ENCODE peak calls at places on chromosomes 3 and 15, in seven cellular contexts. One of them, this sample, is unnamed.

GRCh38 chr3:115217292-115217677 is 70.2 kb upstream of the ZBTB20 start:
- DNase-seq in CD8-positive, alpha-beta memory T cell: no peak
- DNase-seq in fibroblast of mammary gland: no peak
- DNase-seq in brain microvascular endothelial cell: no peak
- DNase-seq in cardiac fibroblast: no peak
- DNase-seq in lower lobe of right lung: no peak
- DNase-seq in cardiac muscle cell: no peak
- DNase-seq in this sample: no peak

GRCh38 chr15:92711457-92711831 is 55.9 kb upstream of the FAM174B start:
- DNase-seq in fibroblast of mammary gland: no peak
- DNase-seq in cardiac muscle cell: no peak
- DNase-seq in CD8-positive, alpha-beta memory T cell: no peak
- DNase-seq in lower lobe of right lung: no peak
- DNase-seq in cardiac fibroblast: no peak
- DNase-seq in brain microvascular endothelial cell: no peak
- DNase-seq in this sample: no peak

GRCh38 chr3:9947025-9947995 is 4.9 kb downstream of the PRRT3 start:
- DNase-seq in cardiac fibroblast: peak; percentile 79
- DNase-seq in brain microvascular endothelial cell: peak; percentile 38
- DNase-seq in cardiac muscle cell: peak; percentile 54
- DNase-seq in fibroblast of mammary gland: peak; percentile 71
- DNase-seq in CD8-positive, alpha-beta memory T cell: no peak
- DNase-seq in lower lobe of right lung: peak; percentile 86
- DNase-seq in this sample: peak; percentile 70

GRCh38 chr15:96340611-96341464 is 10.3 kb downstream of the NR2F2 start:
- DNase-seq in CD8-positive, alpha-beta memory T cell: no peak
- DNase-seq in lower lobe of right lung: peak; percentile 56
- DNase-seq in cardiac fibroblast: peak; percentile 73
- DNase-seq in cardiac muscle cell: peak; percentile 73
- DNase-seq in brain microvascular endothelial cell: peak; percentile 45
- DNase-seq in fibroblast of mammary gland: peak; percentile 73
- DNase-seq in this sample: peak; percentile 66

GRCh38 chr3:43919067-43919466 is 228.3 kb downstream of the ABHD5 start:
- DNase-seq in cardiac fibroblast: peak; percentile 6
- DNase-seq in CD8-positive, alpha-beta memory T cell: no peak
- DNase-seq in fibroblast of mammary gland: peak; percentile 53
- DNase-seq in brain microvascular endothelial cell: no peak
- DNase-seq in cardiac muscle cell: no peak
- DNase-seq in lower lobe of right lung: no peak
- DNase-seq in this sample: peak; percentile 22

GRCh38 chr3:45910892-45911291 is 24.5 kb downstream of the CCR9 start:
- DNase-seq in cardiac muscle cell: no peak
- DNase-seq in lower lobe of right lung: no peak
- DNase-seq in CD8-positive, alpha-beta memory T cell: no peak
- DNase-seq in cardiac fibroblast: no peak
- DNase-seq in brain microvascular endothelial cell: no peak
- DNase-seq in fibroblast of mammary gland: no peak
- DNase-seq in this sample: no peak

GRCh38 chr15:75309711-75310110 is 26.2 kb upstream of the COMMD4 start:
- DNase-seq in brain microvascular endothelial cell: peak; percentile 23
- DNase-seq in cardiac muscle cell: no peak
- DNase-seq in cardiac fibroblast: peak; percentile 10
- DNase-seq in fibroblast of mammary gland: peak; percentile 12
- DNase-seq in lower lobe of right lung: no peak
- DNase-seq in CD8-positive, alpha-beta memory T cell: no peak
- DNase-seq in this sample: peak; percentile 40

GRCh38 chr15:74616996-74617395 is 1.4 kb downstream of the CLK3 start:
- DNase-seq in lower lobe of right lung: no peak
- DNase-seq in fibroblast of mammary gland: no peak
- DNase-seq in cardiac fibroblast: no peak
- DNase-seq in brain microvascular endothelial cell: no peak
- DNase-seq in CD8-positive, alpha-beta memory T cell: no peak
- DNase-seq in cardiac muscle cell: no peak
- DNase-seq in this sample: no peak

GRCh38 chr3:138314751-138315150 is 14.9 kb downstream of the NME9 start:
- DNase-seq in fibroblast of mammary gland: no peak
- DNase-seq in cardiac muscle cell: no peak
- DNase-seq in cardiac fibroblast: peak; percentile 44
- DNase-seq in lower lobe of right lung: no peak
- DNase-seq in CD8-positive, alpha-beta memory T cell: no peak
- DNase-seq in brain microvascular endothelial cell: peak; percentile 13
- DNase-seq in this sample: peak; percentile 31

GRCh38 chr3:143036557-143036956 is 35.2 kb downstream of the U2SURP start:
- DNase-seq in cardiac fibroblast: no peak
- DNase-seq in CD8-positive, alpha-beta memory T cell: peak; percentile 1
- DNase-seq in fibroblast of mammary gland: no peak
- DNase-seq in cardiac muscle cell: no peak
- DNase-seq in brain microvascular endothelial cell: no peak
- DNase-seq in lower lobe of right lung: no peak
- DNase-seq in this sample: no peak

DNA sequence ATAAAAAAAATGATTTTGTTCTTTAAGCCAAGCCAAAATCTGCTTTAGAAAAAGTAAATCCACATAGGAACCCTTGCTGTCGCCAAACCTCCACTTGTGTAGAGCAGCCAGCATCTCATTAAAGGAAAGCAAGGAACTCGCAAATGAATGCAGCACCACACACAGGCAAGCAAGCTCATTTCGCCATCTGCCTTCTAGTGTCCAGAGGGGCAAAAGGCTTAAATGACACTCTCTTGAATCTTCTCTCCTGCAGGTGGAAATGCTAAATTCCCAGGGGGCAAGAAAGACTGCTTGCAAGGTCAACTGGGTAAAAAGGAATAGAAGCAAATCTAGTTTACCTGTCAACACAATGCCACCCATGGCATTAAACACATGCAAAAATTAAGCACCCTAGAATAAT is 2.4 kb downstream of the MB21D2 start:
- DNase-seq in CD8-positive, alpha-beta memory T cell: no peak
- DNase-seq in cardiac fibroblast: peak; percentile 70
- DNase-seq in brain microvascular endothelial cell: peak; percentile 53
- DNase-seq in lower lobe of right lung: no peak
- DNase-seq in fibroblast of mammary gland: peak; percentile 59
- DNase-seq in cardiac muscle cell: peak; percentile 41
- DNase-seq in this sample: peak; percentile 68
- H3K4me3 ChIP-seq in CD8-positive, alpha-beta memory T cell: no peak overlapping the region
- H3K4me3 ChIP-seq in cardiac fibroblast: no peak overlapping the region
- H3K4me3 ChIP-seq in brain microvascular endothelial cell: no peak overlapping the region
- H3K4me3 ChIP-seq in lower lobe of right lung: no peak overlapping the region
- H3K4me3 ChIP-seq in fibroblast of mammary gland: no peak overlapping the region
- H3K4me3 ChIP-seq in cardiac muscle cell: no peak overlapping the region
- H3K4me3 ChIP-seq in this sample: peak overlapping the region; percentile 94

DNA sequence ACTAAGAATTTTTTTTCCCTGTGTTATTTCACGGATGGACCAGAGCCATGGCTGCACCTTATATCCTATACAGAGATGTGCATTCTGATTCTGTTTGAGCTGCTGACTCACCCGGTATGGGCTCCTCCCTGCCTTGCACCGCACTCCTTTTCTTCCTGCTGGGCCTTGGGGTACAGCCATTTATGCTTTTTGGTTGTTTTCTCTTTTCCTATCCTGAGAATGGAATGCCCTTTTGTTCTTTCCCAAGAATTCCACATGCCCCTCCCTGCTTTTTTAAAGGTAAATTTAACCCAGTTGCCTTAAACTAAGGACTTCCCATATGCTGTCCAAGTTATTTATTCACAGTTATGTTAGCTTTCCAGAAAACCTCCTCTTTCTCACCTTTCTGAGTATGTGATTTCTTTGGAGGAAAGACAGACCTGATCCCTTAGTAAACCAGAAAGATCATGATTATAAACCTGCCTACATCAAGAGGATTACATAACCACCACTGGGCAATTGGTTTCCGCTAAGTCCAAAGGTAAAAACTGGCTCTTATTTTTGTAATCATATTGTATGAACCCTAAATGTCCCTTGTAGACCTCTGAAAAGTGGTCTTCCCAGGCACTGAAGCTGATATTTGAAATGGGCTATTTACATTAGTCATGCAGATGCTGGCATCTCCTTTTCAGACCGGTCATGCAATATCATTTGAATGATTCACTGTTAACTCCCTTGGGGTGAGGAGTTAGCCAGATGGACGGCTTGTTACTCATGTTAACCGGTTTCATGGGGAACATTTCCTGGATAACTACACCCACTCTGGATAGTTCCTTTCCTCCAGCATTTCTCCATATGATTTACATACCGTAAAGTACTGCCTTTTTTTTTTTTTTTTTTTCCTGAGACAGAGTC is 45.5 kb downstream of the TMOD3 start:
- DNase-seq in lower lobe of right lung: no peak
- DNase-seq in brain microvascular endothelial cell: peak; percentile 96
- DNase-seq in cardiac fibroblast: peak; percentile 96
- DNase-seq in CD8-positive, alpha-beta memory T cell: no peak
- DNase-seq in fibroblast of mammary gland: peak; percentile 99
- DNase-seq in cardiac muscle cell: no peak
- DNase-seq in this sample: peak; percentile 97
- H3K4me3 ChIP-seq in lower lobe of right lung: no peak overlapping the region
- H3K4me3 ChIP-seq in brain microvascular endothelial cell: no peak overlapping the region
- H3K4me3 ChIP-seq in cardiac fibroblast: no peak overlapping the region
- H3K4me3 ChIP-seq in CD8-positive, alpha-beta memory T cell: no peak overlapping the region
- H3K4me3 ChIP-seq in fibroblast of mammary gland: peak overlapping the region; percentile 21
- H3K4me3 ChIP-seq in cardiac muscle cell: no peak overlapping the region
- H3K4me3 ChIP-seq in this sample: no peak overlapping the region

GRCh38 chr3:97827741-97828471 is 6.1 kb downstream of the CRYBG3 start:
- DNase-seq in cardiac fibroblast: peak; percentile 41
- DNase-seq in CD8-positive, alpha-beta memory T cell: no peak
- DNase-seq in cardiac muscle cell: no peak
- DNase-seq in lower lobe of right lung: no peak
- DNase-seq in brain microvascular endothelial cell: no peak
- DNase-seq in fibroblast of mammary gland: no peak
- DNase-seq in this sample: peak; percentile 29

GRCh38 chr3:97823503-97824004 is 1.7 kb downstream of the CRYBG3 start:
- DNase-seq in brain microvascular endothelial cell: no peak
- DNase-seq in fibroblast of mammary gland: peak; percentile 30
- DNase-seq in cardiac fibroblast: peak; percentile 23
- DNase-seq in cardiac muscle cell: peak; percentile 38
- DNase-seq in CD8-positive, alpha-beta memory T cell: no peak
- DNase-seq in lower lobe of right lung: no peak
- DNase-seq in this sample: peak; percentile 33

GRCh38 chr3:97823081-97823480 is 1.3 kb downstream of the CRYBG3 start:
- DNase-seq in cardiac fibroblast: no peak
- DNase-seq in fibroblast of mammary gland: no peak
- DNase-seq in CD8-positive, alpha-beta memory T cell: no peak
- DNase-seq in cardiac muscle cell: no peak
- DNase-seq in brain microvascular endothelial cell: no peak
- DNase-seq in lower lobe of right lung: no peak
- DNase-seq in this sample: no peak

GRCh38 chr3:97821810-97822775 is at the start of gene CRYBG3:
- DNase-seq in fibroblast of mammary gland: peak; percentile 70
- DNase-seq in cardiac fibroblast: peak; percentile 83
- DNase-seq in lower lobe of right lung: peak; percentile 89
- DNase-seq in brain microvascular endothelial cell: peak; percentile 73
- DNase-seq in cardiac muscle cell: peak; percentile 91
- DNase-seq in CD8-positive, alpha-beta memory T cell: peak; percentile 83
- DNase-seq in this sample: peak; percentile 80

DNA sequence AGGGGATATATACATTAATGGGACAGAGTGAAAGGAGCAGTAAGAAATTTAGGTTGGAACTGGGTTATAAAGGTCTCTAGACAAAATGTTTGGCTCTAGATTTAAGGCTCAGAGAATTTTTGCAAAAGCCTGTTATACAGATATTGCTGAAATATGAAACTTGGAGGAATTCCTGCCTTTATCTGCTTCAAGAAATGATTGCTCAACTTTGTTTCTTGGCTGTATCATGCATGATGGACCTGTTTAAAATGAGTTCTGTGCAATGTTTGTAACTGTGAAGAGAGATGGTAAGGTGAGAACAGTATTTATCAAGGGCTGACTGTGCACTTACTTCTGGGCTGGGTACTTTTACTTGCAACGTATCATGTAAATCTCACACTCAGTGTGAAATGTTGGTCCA is 3.3 kb downstream of the CRYBG3 start:
- DNase-seq in brain microvascular endothelial cell: no peak
- DNase-seq in cardiac muscle cell: no peak
- DNase-seq in lower lobe of right lung: no peak
- DNase-seq in cardiac fibroblast: peak; percentile 56
- DNase-seq in fibroblast of mammary gland: peak; percentile 14
- DNase-seq in CD8-positive, alpha-beta memory T cell: no peak
- DNase-seq in this sample: no peak
- H3K4me3 ChIP-seq in brain microvascular endothelial cell: no peak overlapping the region
- H3K4me3 ChIP-seq in cardiac muscle cell: no peak overlapping the region
- H3K4me3 ChIP-seq in lower lobe of right lung: no peak overlapping the region
- H3K4me3 ChIP-seq in cardiac fibroblast: no peak overlapping the region
- H3K4me3 ChIP-seq in fibroblast of mammary gland: no peak overlapping the region
- H3K4me3 ChIP-seq in CD8-positive, alpha-beta memory T cell: no peak overlapping the region
- H3K4me3 ChIP-seq in this sample: no peak overlapping the region

GRCh38 chr15:68789921-68790575 is 30.6 kb downstream of the ANP32A start:
- DNase-seq in CD8-positive, alpha-beta memory T cell: no peak
- DNase-seq in fibroblast of mammary gland: no peak
- DNase-seq in cardiac muscle cell: peak; percentile 50
- DNase-seq in brain microvascular endothelial cell: peak; percentile 53
- DNase-seq in lower lobe of right lung: no peak
- DNase-seq in cardiac fibroblast: peak; percentile 50
- DNase-seq in this sample: peak; percentile 82
- H3K4me3 ChIP-seq in CD8-positive, alpha-beta memory T cell: no peak overlapping the region
- H3K4me3 ChIP-seq in fibroblast of mammary gland: no peak overlapping the region
- H3K4me3 ChIP-seq in cardiac muscle cell: no peak overlapping the region
- H3K4me3 ChIP-seq in brain microvascular endothelial cell: no peak overlapping the region
- H3K4me3 ChIP-seq in lower lobe of right lung: no peak overlapping the region
- H3K4me3 ChIP-seq in cardiac fibroblast: no peak overlapping the region
- H3K4me3 ChIP-seq in this sample: no peak overlapping the region